ENCODE peak calls at places on chromosomes 11 and 22, in five cellular contexts. H is tibial artery, P is psoas muscle, R is PC-3, V is neuronal stem cell. U is an unnamed sample.
A peak's percentile ranks its signal among the peaks of the same experiment; 100 is the strongest.

GRCh38 chr11:1089738-1090599 is 15.3 kb downstream of the MUC2 start:
- DNase-seq in P (no peak), R (no peak), V (no peak), H (no peak), U (no peak)

GRCh38 chr11:131571571-131571970 is 201.2 kb downstream of the NTM start:
- DNase-seq in R (no peak), H (no peak), P (no peak), V (no peak), U (no peak)

GRCh38 chr11:6456361-6457073 is 15.7 kb upstream of the HPX start:
- DNase-seq in P (no peak), V (no peak), R (no peak), H (no peak), U (no peak)

GRCh38 chr11:65767406-65767805 is 13.4 kb downstream of the AP5B1 start:
- DNase-seq in V (no peak), R (no peak), P (no peak), H (no peak), U (no peak)

GRCh38 chr22:31148516-31148915 is 8.2 kb upstream of the PLA2G3 start:
- DNase-seq in R (no peak), P (no peak), V (no peak), H (peak; percentile 42), U (no peak)

GRCh38 chr11:119363874-119364590 is 17.5 kb downstream of the USP2 start:
- DNase-seq in H (peak; percentile 74), R (peak; percentile 49), V (peak; percentile 63), P (peak; percentile 73), U (no peak)

GRCh38 chr11:2726964-2727363 is 27.2 kb upstream of the KCNQ1OT1 start:
- DNase-seq in R (no peak), V (no peak), H (no peak), P (no peak), U (no peak)

GRCh38 chr22:38029901-38030300 is 27.3 kb upstream of the PICK1 start:
- DNase-seq in H (no peak), V (no peak), R (no peak), P (no peak), U (no peak)

GRCh38 chr11:131025421-131026126 is 109.3 kb upstream of the SNX19 start:
- DNase-seq in R (peak; percentile 36), V (no peak), P (no peak), H (no peak), U (no peak)

GRCh38 chr11:116078101-116078561 is 573.9 kb upstream of the CADM1 start:
- DNase-seq in H (no peak), V (peak; percentile 27), P (no peak), R (no peak), U (no peak)

GRCh38 chr11:72983560-72983959 is 158.6 kb downstream of the FCHSD2 start:
- DNase-seq in H (no peak), R (peak; percentile 22), P (no peak), V (no peak), U (no peak)

GRCh38 chr11:120013325-120014250 is 124.3 kb downstream of the TRIM29 start:
- DNase-seq in P (peak; percentile 32), R (peak; percentile 65), H (no peak), V (peak; percentile 54), U (no peak)

GRCh38 chr11:104771782-104772181 is 126.5 kb downstream of the CASP12 start:
- DNase-seq in H (no peak), P (no peak), V (no peak), R (peak; percentile 85), U (no peak)

GRCh38 chr11:83549984-83550667 is 264.0 kb upstream of the CCDC90B start:
- DNase-seq in P (no peak), R (no peak), H (no peak), V (no peak), U (no peak)

GRCh38 chr11:16013649-16014275 is 342.6 kb downstream of the SOX6 start:
- DNase-seq in R (no peak), H (no peak), V (no peak), P (no peak), U (no peak)

GRCh38 chr11:59960502-59961381 is 3.1 kb upstream of the OOSP4A start:
- DNase-seq in R (no peak), V (no peak), H (no peak), P (no peak), U (no peak)

GRCh38 chr22:33328789-33329296 is 270.7 kb upstream of the SYN3 start:
- DNase-seq in H (no peak), R (no peak), V (no peak), P (no peak), U (no peak)

GRCh38 chr11:134248910-134249480 is 4.2 kb downstream of the THYN1 start:
- DNase-seq in H (no peak), R (no peak), V (no peak), P (no peak), U (no peak)

GRCh38 chr11:72045849-72046248 is 34.5 kb downstream of the NUMA1 start:
- DNase-seq in V (no peak), P (no peak), H (no peak), R (no peak), U (no peak)

GRCh38 chr11:119594639-119595249 is 134.3 kb downstream of the NECTIN1 start:
- DNase-seq in P (peak; percentile 28), R (peak; percentile 85), V (no peak), H (no peak), U (no peak)

GRCh38 chr11:104402812-104403521 is 239.0 kb upstream of the PDGFD start:
- DNase-seq in R (no peak), P (no peak), V (peak; percentile 17), H (no peak), U (no peak)

GRCh38 chr11:126884192-126884973 is 116.2 kb downstream of the KIRREL3 start:
- DNase-seq in H (no peak), R (no peak), V (no peak), P (no peak), U (no peak)

GRCh38 chr11:27153136-27153535 is 112.5 kb downstream of the BBOX1 start:
- DNase-seq in P (no peak), H (no peak), R (no peak), V (no peak), U (no peak)

GRCh38 chr11:102830328-102830727 is 13.1 kb downstream of the MMP3 start:
- DNase-seq in P (no peak), R (no peak), V (no peak), H (no peak), U (no peak)

GRCh38 chr11:66008468-66009101 is 3.2 kb upstream of the CST6 start:
- DNase-seq in H (no peak), P (no peak), R (peak; percentile 53), V (no peak), U (no peak)

GRCh38 chr11:69674267-69674885 is 777 bp downstream of the LTO1 start:
- DNase-seq in V (no peak), H (no peak), P (peak; percentile 41), R (peak; percentile 80), U (no peak)

GRCh38 chr11:123303924-123304323 is 108.9 kb upstream of the CLMP start:
- DNase-seq in V (no peak), P (no peak), H (no peak), R (no peak), U (no peak)

GRCh38 chr11:123299721-123300120 is 104.7 kb upstream of the CLMP start:
- DNase-seq in V (no peak), R (no peak), H (no peak), P (peak; percentile 26), U (no peak)

GRCh38 chr11:123302751-123303195 is 107.7 kb upstream of the CLMP start:
- DNase-seq in V (no peak), R (peak; percentile 73), H (no peak), P (no peak), U (no peak)

GRCh38 chr11:123300874-123301695 is 106.0 kb upstream of the CLMP start:
- DNase-seq in R (peak; percentile 31), P (no peak), V (no peak), H (no peak), U (no peak)

DNA sequence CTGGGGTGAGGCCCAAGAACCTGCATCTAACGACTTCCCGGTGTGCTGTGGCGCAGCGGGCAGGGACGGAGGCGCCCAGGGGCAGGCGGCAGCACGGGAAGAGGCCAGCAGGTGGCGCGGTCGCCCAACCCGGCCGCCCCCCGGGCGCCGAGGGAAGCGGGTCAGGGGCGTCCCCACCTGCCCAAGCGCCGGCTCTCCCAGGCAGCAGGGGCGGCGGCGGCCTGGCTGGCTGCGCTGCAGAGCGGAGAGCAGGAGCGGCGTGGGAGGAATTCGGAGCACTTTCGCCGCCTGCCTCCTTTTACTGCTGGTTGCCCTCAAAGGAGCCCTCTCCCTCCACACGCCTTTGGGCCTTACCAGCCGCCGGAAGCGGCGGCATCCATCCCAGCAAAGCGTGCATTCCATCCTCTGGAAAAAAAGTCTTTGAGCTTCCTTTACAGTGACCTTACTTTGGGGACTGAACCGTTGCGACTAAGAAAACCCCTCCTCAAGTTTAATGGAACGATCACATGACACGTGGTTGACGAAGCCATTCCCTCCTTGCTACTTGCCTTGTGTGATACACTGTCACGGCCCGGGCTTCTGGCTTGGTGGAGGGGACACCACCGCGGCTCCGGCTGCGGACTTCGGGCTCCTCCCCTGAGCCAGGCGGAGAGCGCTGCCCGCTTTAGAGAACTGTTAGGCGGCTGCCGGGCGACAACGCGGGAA is 106.8 kb upstream of the CLMP start:
- DNase-seq in P (peak; percentile 55), R (peak; percentile 72), V (peak; percentile 73), H (no peak), U (no peak)
- H3K4me1 ChIP-seq in P (peaks cover 16% of the 10 kb centered on the region), R (peaks cover 29% of the 10 kb centered on the region), V (no peaks in the 10 kb centered on the region), H (peaks cover 13% of the 10 kb centered on the region), U (no peaks in the 10 kb centered on the region)

DNA sequence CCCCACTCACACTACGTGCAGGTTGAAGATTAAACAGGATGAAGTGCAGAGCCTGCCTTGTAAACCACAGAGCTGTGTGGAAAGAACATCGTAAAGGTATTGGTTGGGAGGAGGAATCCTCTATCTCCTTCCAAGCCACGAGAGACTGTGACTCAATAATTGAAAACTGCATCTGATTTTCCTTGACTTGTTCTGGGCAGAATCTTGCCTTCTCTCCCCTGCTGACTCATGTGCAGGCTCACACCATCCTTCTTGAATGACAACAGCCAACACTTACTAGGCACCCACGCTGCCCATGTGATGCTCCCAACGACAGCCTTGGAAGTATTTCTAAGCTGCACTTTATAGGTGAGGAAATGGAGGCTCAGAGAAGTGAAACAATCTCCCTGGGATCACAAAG is 563.0 kb downstream of the MIAT start:
- DNase-seq in V (no peak), R (no peak), P (peak; percentile 27), H (no peak), U (no peak)
- H3K4me1 ChIP-seq in V (peaks cover 11% of the 10 kb centered on the region), R (no peaks in the 10 kb centered on the region), P (no peaks in the 10 kb centered on the region), H (peaks cover 3% of the 10 kb centered on the region), U (no peaks in the 10 kb centered on the region)

GRCh38 chr11:57497303-57498247 is 17.9 kb downstream of the SLC43A1 start:
- DNase-seq in V (no peak), R (no peak), H (no peak), P (no peak), U (no peak)
- H3K4me1 ChIP-seq in V (peaks cover 11% of the 10 kb centered on the region), R (peaks cover 9% of the 10 kb centered on the region), H (peaks cover 11% of the 10 kb centered on the region), P (peaks cover 26% of the 10 kb centered on the region), U (peaks cover 4% of the 10 kb centered on the region)

DNA sequence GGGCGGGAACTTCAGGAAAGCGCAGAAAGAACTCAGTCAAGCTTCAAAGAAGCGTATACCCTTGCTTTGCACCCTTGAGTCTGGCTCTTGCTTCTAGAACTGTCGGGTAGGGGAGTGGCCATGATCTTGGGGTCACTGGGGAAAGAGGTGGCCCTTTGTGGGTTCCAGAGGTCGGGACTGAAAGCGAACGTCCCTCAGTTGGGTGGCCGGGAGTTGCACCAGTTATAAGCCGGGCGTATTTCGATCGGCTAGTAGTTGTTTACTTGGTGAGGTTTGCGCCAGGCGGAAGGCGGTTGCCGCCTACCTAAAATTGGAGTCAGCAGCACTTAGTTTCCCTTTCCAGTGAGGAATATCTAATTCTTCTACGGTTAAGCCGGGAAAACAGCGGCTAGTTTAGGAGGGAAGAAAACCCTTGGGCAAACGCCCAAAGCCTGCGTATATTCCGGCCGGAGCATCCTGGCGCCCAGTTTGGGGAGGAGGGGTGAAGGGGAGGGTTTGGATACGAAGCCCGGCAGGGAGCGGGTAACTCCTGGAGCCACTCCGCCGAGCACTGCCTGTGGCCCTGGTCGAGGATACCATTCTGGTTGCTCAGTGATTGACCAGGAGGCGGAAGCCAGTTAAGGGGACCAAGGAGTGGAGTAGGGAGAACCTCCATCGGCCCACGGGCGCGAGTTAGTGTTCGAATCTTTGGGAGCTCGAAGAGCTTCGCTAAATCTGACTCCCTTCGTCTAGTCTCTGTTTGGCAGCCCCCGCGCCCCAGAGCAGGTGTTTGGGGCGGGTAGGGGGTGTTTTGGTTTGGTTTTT is 810 bp upstream of the WT1 start:
- DNase-seq in R (no peak), P (no peak), H (no peak), V (no peak), U (no peak)
- H3K4me1 ChIP-seq in R (peaks cover 12% of the 10 kb centered on the region), P (no peaks in the 10 kb centered on the region), H (peaks cover 38% of the 10 kb centered on the region), V (no peaks in the 10 kb centered on the region), U (peaks cover 3% of the 10 kb centered on the region)